ENCODE peak calls at places on chromosomes 4 and X, in nine cellular contexts. V is NCI-H345; F is A549; H is activated CD4-positive, alpha-beta T cell treated with anti-CD3 and anti-CD28 coated beads, Interleukin-2, amount 10 ng/mL, durations not matched to agents 7 days and 5 days; U is activated T-cell treated with anti-CD3 and anti-CD28 coated beads, Interleukin-2, amount 50 U/mL, for 24 hours; L is B cell; P is MM.1S; C is ecto neural progenitor cell; W is hypothalamus. E is an unnamed sample.

GRCh38 chr4:73603307-73603710 is 16.9 kb downstream of the RASSF6 start:
- DNase-seq in V (no peak), F (peak), H (no peak), U (no peak), L (no peak), P (no peak), C (no peak), W (no peak), E (peak)

GRCh38 chr4:612749-613125 is 12.6 kb upstream of the PDE6B start:
- DNase-seq in V (no peak), F (no peak), H (no peak), U (no peak), L (no peak), P (no peak), C (peak), W (no peak), E (no peak)

GRCh38 chr4:56859841-56860240 is 38.3 kb upstream of the SPINK2 start:
- DNase-seq in V (no peak), F (no peak), H (no peak), U (no peak), L (no peak), P (no peak), C (no peak), W (no peak), E (no peak)

GRCh38 chr4:2796261-2797187 is 3.6 kb downstream of the SH3BP2 start:
- DNase-seq in V (no peak), F (no peak), H (no peak), U (peak), L (no peak), P (no peak), C (no peak), W (no peak), E (peak)

GRCh38 chrX:110123331-110123782 is 120.4 kb downstream of the TMEM164 start:
- DNase-seq in V (no peak), F (no peak), H (no peak), U (no peak), L (no peak), P (no peak), C (no peak), W (no peak), E (no peak)

GRCh38 chrX:81120936-81121351 is 80.8 kb downstream of the HMGN5 start:
- DNase-seq in V (no peak), F (peak), H (peak), U (peak), L (peak), P (peak), C (peak), W (peak), E (peak)

GRCh38 chrX:116417968-116418367 is 18.4 kb upstream of the SLC6A14 start:
- DNase-seq in V (no peak), F (no peak), H (no peak), U (no peak), L (no peak), P (no peak), C (no peak), W (no peak), E (no peak)

GRCh38 chr4:4386296-4386735 is 586 bp upstream of the NSG1 start:
- DNase-seq in V (peak), F (no peak), H (peak), U (peak), L (no peak), P (no peak), C (peak), W (no peak), E (no peak)

GRCh38 chrX:42770566-42770965 is 7.4 kb downstream of the PPP1R2C start:
- DNase-seq in V (no peak), F (no peak), H (no peak), U (no peak), L (no peak), P (no peak), C (no peak), W (no peak), E (no peak)

GRCh38 chr4:56692576-56692975 is 11.5 kb upstream of the HOPX start:
- DNase-seq in V (no peak), F (no peak), H (no peak), U (no peak), L (no peak), P (no peak), C (no peak), W (no peak), E (no peak)

GRCh38 chr4:8709729-8710360 is 117.3 kb downstream of the CPZ start:
- DNase-seq in V (no peak), F (no peak), H (no peak), U (peak), L (peak), P (no peak), C (peak), W (no peak), E (no peak)

GRCh38 chr4:37780444-37781133 is 45.9 kb upstream of the PGM2 start:
- DNase-seq in V (no peak), F (no peak), H (peak), U (no peak), L (peak), P (peak), C (no peak), W (no peak), E (peak)

GRCh38 chrX:7925867-7926472 is 1.2 kb downstream of the PNPLA4 start:
- DNase-seq in V (peak), F (peak), H (peak), U (peak), L (peak), P (peak), C (peak), W (no peak), E (peak)

GRCh38 chr4:122652379-122652778 is 31.5 kb upstream of the IL21 start:
- DNase-seq in V (no peak), F (peak), H (peak), U (no peak), L (no peak), P (peak), C (no peak), W (no peak), E (peak)

GRCh38 chr4:109998867-109999303 is 86.2 kb downstream of the EGF start:
- DNase-seq in V (peak), F (peak), H (peak), U (no peak), L (no peak), P (peak), C (no peak), W (no peak), E (peak)

GRCh38 chr4:184267206-184267608 is 49.5 kb upstream of the ENPP6 start:
- DNase-seq in V (no peak), F (no peak), H (no peak), U (no peak), L (no peak), P (peak), C (no peak), W (no peak), E (no peak)

GRCh38 chr4:135277980-135278315 is 1076.4 kb upstream of the PABPC4L start:
- DNase-seq in V (no peak), F (no peak), H (no peak), U (no peak), L (no peak), P (no peak), C (no peak), W (no peak), E (no peak)

GRCh38 chr4:79331126-79331876 is 5.4 kb upstream of the NAA11 start:
- DNase-seq in V (peak), F (no peak), H (no peak), U (no peak), L (no peak), P (peak), C (no peak), W (no peak), E (no peak)

GRCh38 chrX:2385224-2385623 is 115.6 kb downstream of the DHRSX start:
- DNase-seq in V (no peak), F (peak), H (no peak), U (no peak), L (no peak), P (no peak), C (no peak), W (no peak), E (peak)

GRCh38 chrX:6279277-6279909 is 50.7 kb upstream of the NLGN4X start:
- DNase-seq in V (no peak), F (no peak), H (no peak), U (no peak), L (no peak), P (no peak), C (no peak), W (no peak), E (no peak)

GRCh38 chr4:77177196-77177595 is 20.2 kb downstream of the CCNG2 start:
- DNase-seq in V (no peak), F (no peak), H (no peak), U (no peak), L (no peak), P (no peak), C (peak), W (no peak), E (no peak)

GRCh38 chrX:105837227-105837626 is 14.9 kb downstream of the NRK start:
- DNase-seq in V (peak), F (no peak), H (no peak), U (no peak), L (no peak), P (no peak), C (no peak), W (no peak), E (peak)

GRCh38 chr4:6291784-6292297 is 22.2 kb downstream of the WFS1 start:
- DNase-seq in V (no peak), F (no peak), H (no peak), U (no peak), L (no peak), P (no peak), C (no peak), W (no peak), E (no peak)

GRCh38 chrX:4314586-4314985 is 601.1 kb upstream of the PRKX start:
- DNase-seq in V (no peak), F (no peak), H (no peak), U (no peak), L (no peak), P (no peak), C (no peak), W (no peak), E (no peak)

GRCh38 chr4:127545271-127545670 is 87.5 kb upstream of the INTU start:
- DNase-seq in V (no peak), F (no peak), H (no peak), U (no peak), L (no peak), P (no peak), C (no peak), W (no peak), E (no peak)

GRCh38 chrX:152822383-152823086 is 8.0 kb downstream of the CETN2 start:
- DNase-seq in V (no peak), F (no peak), H (no peak), U (no peak), L (no peak), P (peak), C (no peak), W (no peak), E (peak)

GRCh38 chr4:92305148-92305877 is 1.5 kb downstream of the GRID2 start:
- DNase-seq in V (peak), F (peak), H (no peak), U (no peak), L (no peak), P (peak), C (peak), W (peak), E (peak)